ENCODE peak calls at places on chromosome 1, in seven cellular contexts. B, Y, F, Z, D, Q and J are unnamed samples.
A peak's percentile ranks its signal among the peaks of the same experiment; 100 is the strongest.

GRCh38 chr1:44848456-44849181 is 5.6 kb upstream of the PTCH2 start:
- DNase-seq in B (no peak), Q (no peak), F (no peak), D (no peak), Z (no peak), Y (no peak), J (no peak)

GRCh38 chr1:99557556-99558256 is 88.2 kb upstream of the PALMD start:
- DNase-seq in B (peak; percentile 92), Y (no peak), F (peak; percentile 92), Z (no peak), D (no peak), Q (no peak), J (peak; percentile 88)

GRCh38 chr1:220291575-220291974 is 19.3 kb upstream of the RAB3GAP2 start:
- DNase-seq in B (no peak), Q (no peak), Y (no peak), Z (no peak), F (no peak), D (no peak), J (no peak)

GRCh38 chr1:213014642-213015041 is 1.0 kb downstream of the ANGEL2 start:
- DNase-seq in Y (no peak), Z (no peak), F (peak; percentile 13), D (no peak), Q (no peak), B (peak; percentile 49), J (peak; percentile 41)

GRCh38 chr1:69263982-69264381 is 303.7 kb upstream of the LRRC7 start:
- DNase-seq in F (no peak), Z (no peak), Q (peak; percentile 34), B (no peak), D (no peak), Y (no peak), J (no peak)

GRCh38 chr1:205298191-205298994 is 23.2 kb downstream of the NUAK2 start:
- DNase-seq in Y (no peak), F (peak; percentile 99), Z (no peak), Q (no peak), B (peak; percentile 97), D (no peak), J (peak; percentile 98)

GRCh38 chr1:229716064-229716463 is 90.0 kb downstream of the URB2 start:
- DNase-seq in Q (no peak), Y (no peak), F (no peak), B (no peak), Z (no peak), D (no peak), J (no peak)

GRCh38 chr1:25615563-25616079 is 970 bp upstream of the MAN1C1 start:
- DNase-seq in B (no peak), D (no peak), Q (no peak), Y (no peak), F (no peak), Z (no peak), J (no peak)

GRCh38 chr1:10968411-10968826 is 44.0 kb upstream of the TARDBP start:
- DNase-seq in D (no peak), Q (no peak), F (no peak), Y (no peak), Z (peak; percentile 38), B (no peak), J (no peak)

GRCh38 chr1:47474278-47475193 is 36.7 kb downstream of the FOXD2 start:
- DNase-seq in Z (no peak), D (peak; percentile 1), B (no peak), Q (no peak), F (no peak), Y (no peak), J (no peak)

GRCh38 chr1:110783292-110783918 is 89.5 kb upstream of the CD53 start:
- DNase-seq in D (peak; percentile 44), Y (no peak), B (peak; percentile 66), Q (peak; percentile 29), Z (peak; percentile 65), F (peak; percentile 50), J (peak; percentile 42)

GRCh38 chr1:67013573-67013972 is 40.4 kb downstream of the SLC35D1 start:
- DNase-seq in Q (no peak), Y (no peak), D (no peak), F (peak; percentile 93), B (peak; percentile 65), Z (peak; percentile 67), J (peak; percentile 48)

DNA sequence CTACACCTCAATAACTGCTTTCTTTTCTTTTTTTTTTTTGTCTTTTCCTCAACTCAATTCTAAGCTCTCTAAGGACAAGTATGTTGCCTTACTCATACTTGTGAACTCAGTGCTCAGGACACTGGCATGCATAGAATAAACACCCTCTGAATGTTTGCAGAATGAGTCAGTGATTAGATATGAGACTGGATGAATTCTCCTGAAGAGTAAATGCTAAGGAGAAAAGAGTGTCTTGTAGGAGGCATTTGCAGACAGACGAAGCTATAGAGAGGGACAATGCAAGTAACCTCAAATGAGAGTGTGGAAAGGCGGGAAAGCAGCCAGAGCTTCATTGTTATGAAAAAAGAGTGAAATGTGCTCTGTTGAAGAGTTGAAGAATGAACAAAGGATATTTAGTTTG is 166.0 kb upstream of the DPYD start:
- DNase-seq in Q (no peak), Z (no peak), Y (no peak), D (no peak), F (peak; percentile 99), B (peak; percentile 99), J (peak; percentile 97)
- H3K4me3 ChIP-seq in Q (no peak overlapping the region), Z (no peak overlapping the region), Y (no peak overlapping the region), D (no peak overlapping the region), F (no peak overlapping the region), B (no peak overlapping the region), J (no peak overlapping the region)

DNA sequence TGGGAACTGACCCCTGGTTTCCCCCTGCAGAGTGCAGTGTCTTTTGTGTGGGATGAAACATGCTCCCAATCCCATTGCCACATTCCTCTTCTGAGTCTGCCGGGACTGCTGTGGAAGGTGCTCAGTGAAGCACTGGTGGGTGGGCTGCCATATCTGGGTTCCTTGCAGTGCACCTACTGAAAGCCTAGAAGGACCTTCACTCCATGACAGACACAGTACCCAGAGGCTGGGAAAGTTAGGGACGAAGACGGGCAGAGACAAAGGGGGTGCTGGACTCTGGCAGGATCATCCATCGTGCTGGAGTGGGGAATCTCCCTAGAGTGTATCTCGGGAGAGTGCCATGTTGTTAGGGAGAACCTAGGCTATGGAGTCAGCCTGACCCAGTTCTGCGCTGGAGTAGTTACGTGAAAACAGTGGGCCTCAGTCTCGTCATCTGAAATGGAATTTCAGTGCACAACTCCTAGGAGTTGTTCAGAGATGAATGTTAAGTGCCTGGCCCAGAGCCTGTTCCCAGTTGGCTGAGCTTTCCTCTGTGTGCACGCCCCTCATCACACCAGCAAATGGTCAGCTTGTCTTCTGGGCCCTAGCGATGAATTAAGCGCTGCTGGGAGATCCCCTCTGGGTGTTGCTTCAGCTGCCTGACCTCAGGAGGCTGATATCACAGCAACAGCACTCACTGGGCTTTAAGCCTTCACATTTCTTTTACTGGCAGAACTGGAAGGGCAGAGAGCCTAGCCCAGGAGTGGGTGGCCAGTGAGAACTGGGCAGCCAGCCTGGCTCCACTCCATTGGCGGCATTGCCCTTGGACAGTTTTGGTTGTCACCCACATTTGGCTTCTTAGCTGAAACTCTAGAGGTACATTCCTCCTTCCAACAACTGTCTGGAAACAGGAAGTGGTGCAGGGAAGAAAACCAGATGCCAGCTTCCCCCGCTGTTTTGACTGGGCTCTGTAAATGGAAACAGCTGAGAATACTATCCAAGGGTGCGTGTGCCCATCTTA is 479.8 kb upstream of the VAMP3 start:
- DNase-seq in B (peak; percentile 43), Q (peak; percentile 81), Z (no peak), Y (peak; percentile 64), D (no peak), F (peak; percentile 69), J (peak; percentile 71)
- H3K4me3 ChIP-seq in B (no peak overlapping the region), Q (no peak overlapping the region), Z (no peak overlapping the region), Y (no peak overlapping the region), D (no peak overlapping the region), F (no peak overlapping the region), J (no peak overlapping the region)

GRCh38 chr1:93679546-93679945 is 2.1 kb downstream of the BCAR3 start:
- DNase-seq in Z (no peak), Q (no peak), F (peak; percentile 52), D (no peak), Y (no peak), B (peak; percentile 44), J (no peak)
- H3K4me3 ChIP-seq in Z (no peak overlapping the region), Q (no peak overlapping the region), F (no peak overlapping the region), D (no peak overlapping the region), Y (peak overlapping the region; percentile 95), B (peak overlapping the region; percentile 75), J (peak overlapping the region; percentile 65)

DNA sequence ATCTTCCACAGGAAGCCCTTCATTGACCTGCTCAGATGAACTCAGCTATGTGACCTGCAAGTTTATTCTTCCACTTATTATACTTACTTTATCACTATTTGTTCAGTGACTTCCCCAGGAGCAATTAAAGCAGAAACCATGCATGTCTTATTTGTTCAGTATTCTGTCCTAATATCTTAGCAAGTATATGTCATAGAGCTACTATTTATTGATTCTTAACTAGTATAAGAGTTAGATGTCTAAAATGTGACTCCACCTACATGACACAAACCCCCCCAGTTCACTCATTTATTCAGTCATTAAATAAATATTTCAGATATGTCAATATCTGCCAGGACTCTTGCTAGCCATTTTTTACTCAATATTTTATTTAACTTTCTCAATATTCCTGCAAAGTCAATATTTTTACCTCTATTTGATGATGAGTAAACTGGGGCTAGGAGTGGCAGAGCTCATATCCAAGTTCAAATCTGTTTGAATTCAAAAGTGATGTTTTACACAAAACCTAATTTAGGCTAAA is 469.0 kb upstream of the USP24 start:
- DNase-seq in F (no peak), Q (no peak), Z (no peak), Y (no peak), D (no peak), B (no peak), J (no peak)
- H3K4me3 ChIP-seq in F (no peak overlapping the region), Q (no peak overlapping the region), Z (no peak overlapping the region), Y (no peak overlapping the region), D (no peak overlapping the region), B (no peak overlapping the region), J (no peak overlapping the region)

GRCh38 chr1:19644761-19645543 is 841 bp downstream of the NBL1 start:
- DNase-seq in Z (no peak), D (peak; percentile 55), F (no peak), Q (peak; percentile 41), B (peak; percentile 33), Y (peak; percentile 48), J (no peak)
- H3K4me3 ChIP-seq in Z (peak overlapping the region; percentile 46), D (peak overlapping the region; percentile 45), F (peak overlapping the region; percentile 72), Q (peak overlapping the region; percentile 72), B (peak overlapping the region; percentile 77), Y (peak overlapping the region; percentile 87), J (peak overlapping the region; percentile 82)

DNA sequence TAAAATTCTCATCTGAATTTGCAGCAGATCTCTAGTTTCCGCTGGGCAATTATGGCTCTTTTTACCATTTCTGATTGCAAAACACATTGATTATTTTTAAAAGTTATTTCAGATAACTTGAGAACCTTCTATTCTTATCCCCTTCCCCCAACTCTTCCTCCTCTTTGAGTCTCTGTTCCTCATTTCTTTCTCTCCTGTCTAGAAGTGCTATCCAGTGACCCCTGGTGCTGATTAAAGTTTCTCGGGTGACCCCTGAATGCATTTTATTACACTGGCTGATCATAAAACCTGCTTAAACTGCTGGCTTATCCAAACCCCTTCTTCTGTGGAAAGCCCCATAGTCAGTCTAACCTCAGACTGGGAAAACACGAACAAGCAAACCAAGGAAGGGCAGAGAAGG is 61.2 kb downstream of the GORAB start:
- DNase-seq in Z (no peak), Q (no peak), Y (no peak), D (no peak), B (no peak), F (no peak), J (no peak)
- H3K4me3 ChIP-seq in Z (no peak overlapping the region), Q (no peak overlapping the region), Y (no peak overlapping the region), D (no peak overlapping the region), B (no peak overlapping the region), F (no peak overlapping the region), J (peak overlapping the region; percentile 39)